ENCODE peak calls at places on chromosomes 5 and 9, in eight cellular contexts. E is A549; F is transverse colon; M is CD4-positive, alpha-beta memory T cell; Z is tibial artery; J is uterus; T is CD4-positive, alpha-beta T cell; Y is cardiac muscle cell. N is an unnamed sample. For H3K9me3, the result is how much of the 10 kb centered on the place peaks cover.

GRCh38 chr5:150176745-150177485 is 10.3 kb downstream of the CDX1 start:
- DNase-seq in E (no peak), F (no peak), M (no peak), Z (no peak), J (no peak), T (no peak), Y (no peak), N (no peak)

GRCh38 chr5:77645158-77645994 is 6.9 kb upstream of the OTP start:
- DNase-seq in E (peak), F (peak), M (no peak), Z (no peak), J (no peak), T (peak), Y (peak), N (peak)

GRCh38 chr5:124677999-124678385 is 68.4 kb downstream of the ZNF608 start:
- DNase-seq in E (no peak), F (no peak), M (no peak), Z (no peak), J (no peak), T (no peak), Y (no peak), N (no peak)

GRCh38 chr5:174093132-174093531 is 47.6 kb downstream of the NSG2 start:
- DNase-seq in E (no peak), F (no peak), M (no peak), Z (no peak), J (no peak), T (no peak), Y (no peak), N (no peak)

GRCh38 chr9:34139477-34140146 is 13.1 kb upstream of the DCAF12 start:
- DNase-seq in E (peak), F (peak), M (no peak), Z (peak), J (no peak), T (no peak), Y (peak), N (no peak)

GRCh38 chr5:150116667-150117395 is 30.5 kb upstream of the CSF1R start:
- DNase-seq in E (no peak), F (no peak), M (no peak), Z (peak), J (peak), T (no peak), Y (no peak), N (no peak)

GRCh38 chr9:87135074-87135473 is 187.8 kb upstream of the GAS1 start:
- DNase-seq in E (no peak), F (no peak), M (no peak), Z (no peak), J (no peak), T (no peak), Y (no peak), N (no peak)

GRCh38 chr9:107340920-107341632 is 58.0 kb downstream of the RAD23B start:
- DNase-seq in E (peak), F (peak), M (peak), Z (peak), J (peak), T (peak), Y (peak), N (peak)

GRCh38 chr5:143124593-143124992 is 278.9 kb downstream of the NR3C1 start:
- DNase-seq in E (no peak), F (no peak), M (no peak), Z (no peak), J (no peak), T (no peak), Y (no peak), N (no peak)

GRCh38 chr9:118009585-118009984 is 305.4 kb downstream of the TLR4 start:
- DNase-seq in E (no peak), F (no peak), M (no peak), Z (no peak), J (no peak), T (no peak), Y (no peak), N (no peak)

GRCh38 chr5:116524051-116524450 is 50.6 kb downstream of the SEMA6A start:
- DNase-seq in E (no peak), F (no peak), M (no peak), Z (no peak), J (no peak), T (no peak), Y (no peak), N (no peak)

GRCh38 chr9:136291306-136292025 is 12.4 kb downstream of the CCDC187 start:
- DNase-seq in E (no peak), F (no peak), M (no peak), Z (no peak), J (no peak), T (no peak), Y (no peak), N (no peak)

GRCh38 chr9:83047839-83048775 is 14.8 kb downstream of the RASEF start:
- DNase-seq in E (peak), F (peak), M (no peak), Z (no peak), J (peak), T (no peak), Y (no peak), N (no peak)

GRCh38 chr5:170006016-170006415 is 25.7 kb upstream of the INSYN2B start:
- DNase-seq in E (peak), F (no peak), M (no peak), Z (no peak), J (no peak), T (no peak), Y (no peak), N (no peak)

DNA sequence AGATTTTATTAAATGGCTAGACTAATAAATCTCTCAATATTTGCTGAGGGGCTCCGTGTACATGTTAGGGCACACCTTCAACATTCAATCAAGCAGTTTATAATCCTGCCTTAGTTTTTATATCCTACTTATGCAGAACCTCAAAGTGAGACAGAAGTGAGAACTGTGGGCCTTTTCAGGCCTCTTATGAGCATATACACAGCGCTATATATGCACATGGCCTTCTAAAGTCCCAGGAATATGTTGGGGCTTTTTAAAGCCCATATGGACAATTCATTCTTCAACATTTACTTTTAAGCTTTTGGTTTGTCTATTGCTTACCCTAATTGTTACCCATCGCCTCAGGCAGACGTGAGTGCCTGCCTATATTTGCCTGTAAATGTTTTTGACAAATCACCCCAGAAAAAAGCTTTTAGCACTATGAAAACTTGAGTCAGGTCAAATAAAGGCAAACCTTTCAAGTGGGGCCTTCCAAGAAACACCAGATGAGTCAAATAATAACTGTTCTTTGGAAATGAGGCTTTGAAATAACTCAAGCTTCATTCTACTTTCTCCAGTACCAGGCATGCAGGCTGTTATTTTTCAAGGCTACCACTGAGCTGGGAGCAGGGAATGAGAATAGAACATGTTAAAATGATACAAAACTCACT is 58.2 kb downstream of the ESM1 start:
- DNase-seq in E (no peak), F (no peak), M (no peak), Z (no peak), J (no peak), T (no peak), Y (no peak), N (no peak)
- H3K9me3 ChIP-seq in E (under half), F (under half), M (under half), Z (under half), J (under half), T (under half), Y (under half), N (under half)

DNA sequence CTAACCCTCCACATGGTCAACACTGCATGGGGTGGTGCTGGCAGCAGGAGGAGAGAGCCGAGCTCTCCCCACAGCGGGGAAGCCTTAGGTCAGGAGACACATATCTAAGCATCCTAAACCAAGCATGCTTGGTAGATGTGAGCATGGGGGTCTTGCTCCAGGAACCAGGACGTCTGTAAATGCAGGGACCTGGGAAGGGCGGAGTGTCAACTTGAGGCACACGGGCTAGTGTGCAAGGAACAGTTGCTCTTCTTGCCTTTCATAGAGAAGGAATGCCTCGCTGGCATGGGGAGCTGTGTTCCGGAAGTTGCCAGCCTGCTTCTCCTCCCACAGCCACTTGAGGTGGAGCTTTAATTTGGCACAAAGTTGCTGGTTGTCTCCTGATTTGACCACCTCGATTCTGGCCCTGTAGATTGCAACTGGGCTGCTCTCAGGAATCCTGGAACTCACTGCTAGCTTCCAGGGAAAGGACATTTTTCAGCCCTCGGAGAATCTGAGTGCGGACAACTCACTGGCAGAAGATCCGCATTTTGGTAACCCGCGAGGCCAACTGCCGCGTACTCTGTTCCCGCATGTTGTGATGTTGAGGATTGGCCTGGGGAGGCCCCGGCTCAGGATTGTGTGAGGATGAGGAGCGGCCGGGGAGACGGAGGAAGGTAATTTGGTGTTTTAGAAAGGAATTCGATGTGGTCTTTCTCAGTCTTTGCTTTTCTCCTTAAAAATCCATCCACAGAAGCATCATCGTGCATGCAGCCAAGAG is 370.3 kb upstream of the IRX1 start:
- DNase-seq in E (no peak), F (no peak), M (no peak), Z (no peak), J (no peak), T (no peak), Y (no peak), N (no peak)
- H3K9me3 ChIP-seq in E (under half), F (under half), M (under half), Z (under half), J (under half), T (under half), Y (under half), N (under half)

DNA sequence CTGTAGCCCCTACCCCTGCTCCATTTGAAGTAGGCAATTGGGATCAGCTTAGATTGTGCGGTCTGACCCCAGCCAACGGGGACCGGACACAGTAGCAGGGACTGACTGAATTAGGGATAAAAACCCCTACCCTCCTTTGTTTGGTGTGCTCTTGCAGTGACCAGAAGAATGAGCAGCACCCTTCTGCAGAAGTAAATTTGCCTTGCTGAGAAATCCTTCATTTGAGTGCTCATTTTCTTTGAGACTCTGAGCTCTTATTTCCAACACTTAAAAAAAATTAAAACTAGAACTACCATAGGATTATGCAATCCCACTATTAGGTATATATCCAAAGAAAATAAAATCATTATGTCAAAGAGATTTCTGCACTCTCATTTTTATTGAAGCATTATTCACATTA is 560.0 kb downstream of the CDH12 start:
- DNase-seq in E (no peak), F (no peak), M (no peak), Z (no peak), J (no peak), T (no peak), Y (no peak), N (no peak)
- H3K9me3 ChIP-seq in E (under half), F (under half), M (under half), Z (under half), J (under half), T (under half), Y (under half), N (under half)

DNA sequence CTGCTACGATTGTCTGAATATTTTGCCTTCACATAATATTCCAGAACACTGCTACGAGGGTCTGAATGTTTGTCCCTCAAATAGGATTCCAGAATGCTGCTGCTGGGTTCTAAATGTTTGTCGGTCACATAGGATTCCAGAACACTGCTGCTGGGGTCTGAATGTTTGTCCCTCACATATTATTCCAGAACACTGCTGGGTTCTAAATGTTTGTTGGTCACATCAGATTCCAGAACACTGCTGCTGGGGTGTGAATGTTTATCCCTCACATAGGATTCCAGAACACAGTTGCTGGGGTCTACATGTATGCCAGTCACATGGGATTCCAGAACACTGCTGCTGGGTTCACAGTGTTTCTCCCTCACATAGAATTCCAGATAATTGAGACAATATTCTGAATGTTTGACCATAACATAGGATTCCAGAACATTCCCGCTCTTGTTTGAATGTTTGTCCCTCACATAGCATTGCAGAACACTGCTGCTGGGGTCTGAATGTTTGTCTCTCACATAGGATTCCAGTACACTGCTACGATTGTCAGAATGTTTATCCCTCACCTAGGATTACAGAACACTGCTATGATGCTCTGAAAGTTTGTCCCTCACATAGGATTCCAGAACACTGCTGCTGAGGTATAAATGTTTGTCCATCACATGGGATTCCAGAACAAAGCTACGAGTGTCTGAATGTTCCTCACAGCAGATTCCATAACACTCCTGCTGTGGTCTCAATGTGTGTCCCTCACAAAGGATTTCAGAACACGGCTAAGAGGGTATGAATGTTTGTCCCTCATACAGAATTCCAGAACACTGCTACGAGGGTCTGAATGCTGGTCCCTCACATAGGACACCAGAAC is 201.8 kb downstream of the FOXD4L6 start:
- DNase-seq in E (no peak), F (no peak), M (no peak), Z (no peak), J (no peak), T (no peak), Y (no peak), N (no peak)
- H3K9me3 ChIP-seq in E (half or more), F (under half), M (half or more), Z (half or more), J (under half), T (half or more), Y (under half), N (half or more)

N was measured in T-helper 17 cell.